ENCODE peak calls at places on chromosomes 3 and 15, in six cellular contexts. One of them, this sample, is unnamed.
A peak's percentile ranks its signal among the peaks of the same experiment; 100 is the strongest.

GRCh38 chr3:170815340-170815739 is 54.7 kb downstream of the RPL22L1 start:
- DNase-seq in kidney: no peak
- DNase-seq in uterus: no peak
- DNase-seq in CD8-positive, alpha-beta memory T cell: no peak
- DNase-seq in psoas muscle: no peak
- DNase-seq in A549: no peak
- DNase-seq in this sample: no peak

GRCh38 chr15:48433226-48433886 is 102.1 kb downstream of the DUT start:
- DNase-seq in kidney: no peak
- DNase-seq in uterus: no peak
- DNase-seq in CD8-positive, alpha-beta memory T cell: no peak
- DNase-seq in psoas muscle: no peak
- DNase-seq in A549: no peak
- DNase-seq in this sample: no peak

GRCh38 chr3:178950676-178951075 is 120.9 kb downstream of the ZMAT3 start:
- DNase-seq in kidney: no peak
- DNase-seq in uterus: no peak
- DNase-seq in CD8-positive, alpha-beta memory T cell: no peak
- DNase-seq in psoas muscle: no peak
- DNase-seq in A549: no peak
- DNase-seq in this sample: no peak

GRCh38 chr3:195197764-195198423 is 73.1 kb downstream of the XXYLT1 start:
- DNase-seq in kidney: peak; percentile 25
- DNase-seq in uterus: peak; percentile 10
- DNase-seq in CD8-positive, alpha-beta memory T cell: no peak
- DNase-seq in psoas muscle: no peak
- DNase-seq in A549: peak; percentile 8
- DNase-seq in this sample: no peak

GRCh38 chr3:157606392-157607197 is 103.4 kb upstream of the VEPH1 start:
- DNase-seq in kidney: peak; percentile 77
- DNase-seq in uterus: peak; percentile 51
- DNase-seq in CD8-positive, alpha-beta memory T cell: peak; percentile 69
- DNase-seq in psoas muscle: peak; percentile 40
- DNase-seq in A549: peak; percentile 70
- DNase-seq in this sample: peak; percentile 7

GRCh38 chr3:114451561-114452018 is 157.8 kb downstream of the TIGIT start:
- DNase-seq in kidney: no peak
- DNase-seq in uterus: no peak
- DNase-seq in CD8-positive, alpha-beta memory T cell: no peak
- DNase-seq in psoas muscle: no peak
- DNase-seq in A549: no peak
- DNase-seq in this sample: peak; percentile 5

GRCh38 chr3:48695113-48695753 is 9.5 kb upstream of the NCKIPSD start:
- DNase-seq in kidney: no peak
- DNase-seq in uterus: peak; percentile 81
- DNase-seq in CD8-positive, alpha-beta memory T cell: no peak
- DNase-seq in psoas muscle: peak; percentile 55
- DNase-seq in A549: no peak
- DNase-seq in this sample: peak; percentile 39

GRCh38 chr3:120909602-120909878 is 1.5 kb downstream of the STXBP5L start:
- DNase-seq in kidney: no peak
- DNase-seq in uterus: no peak
- DNase-seq in CD8-positive, alpha-beta memory T cell: no peak
- DNase-seq in psoas muscle: no peak
- DNase-seq in A549: no peak
- DNase-seq in this sample: no peak

GRCh38 chr15:62850791-62851291 is 191.7 kb upstream of the TPM1 start:
- DNase-seq in kidney: no peak
- DNase-seq in uterus: no peak
- DNase-seq in CD8-positive, alpha-beta memory T cell: no peak
- DNase-seq in psoas muscle: no peak
- DNase-seq in A549: peak; percentile 77
- DNase-seq in this sample: no peak

GRCh38 chr3:135970500-135971116 is 5.1 kb downstream of the PPP2R3A start:
- DNase-seq in kidney: no peak
- DNase-seq in uterus: no peak
- DNase-seq in CD8-positive, alpha-beta memory T cell: no peak
- DNase-seq in psoas muscle: no peak
- DNase-seq in A549: no peak
- DNase-seq in this sample: no peak

GRCh38 chr3:114929971-114930732 is 216.9 kb downstream of the ZBTB20 start:
- DNase-seq in kidney: peak; percentile 45
- DNase-seq in uterus: no peak
- DNase-seq in CD8-positive, alpha-beta memory T cell: no peak
- DNase-seq in psoas muscle: no peak
- DNase-seq in A549: no peak
- DNase-seq in this sample: no peak

GRCh38 chr3:24368605-24369004 is 126.0 kb downstream of the THRB start:
- DNase-seq in kidney: no peak
- DNase-seq in uterus: no peak
- DNase-seq in CD8-positive, alpha-beta memory T cell: no peak
- DNase-seq in psoas muscle: no peak
- DNase-seq in A549: no peak
- DNase-seq in this sample: no peak

GRCh38 chr15:90871716-90872480 is 3.5 kb downstream of the FURIN start:
- DNase-seq in kidney: no peak
- DNase-seq in uterus: no peak
- DNase-seq in CD8-positive, alpha-beta memory T cell: no peak
- DNase-seq in psoas muscle: no peak
- DNase-seq in A549: no peak
- DNase-seq in this sample: no peak

GRCh38 chr3:152359385-152360248 is 90.9 kb downstream of the MBNL1 start:
- DNase-seq in kidney: no peak
- DNase-seq in uterus: no peak
- DNase-seq in CD8-positive, alpha-beta memory T cell: no peak
- DNase-seq in psoas muscle: no peak
- DNase-seq in A549: no peak
- DNase-seq in this sample: no peak

GRCh38 chr3:30331519-30331918 is 274.9 kb upstream of the TGFBR2 start:
- DNase-seq in kidney: no peak
- DNase-seq in uterus: no peak
- DNase-seq in CD8-positive, alpha-beta memory T cell: no peak
- DNase-seq in psoas muscle: no peak
- DNase-seq in A549: no peak
- DNase-seq in this sample: no peak

GRCh38 chr3:31102196-31102879 is 207.9 kb upstream of the GADL1 start:
- DNase-seq in kidney: no peak
- DNase-seq in uterus: no peak
- DNase-seq in CD8-positive, alpha-beta memory T cell: no peak
- DNase-seq in psoas muscle: no peak
- DNase-seq in A549: no peak
- DNase-seq in this sample: no peak

GRCh38 chr3:151319613-151320012 is 3.0 kb upstream of the GPR87 start:
- DNase-seq in kidney: no peak
- DNase-seq in uterus: no peak
- DNase-seq in CD8-positive, alpha-beta memory T cell: no peak
- DNase-seq in psoas muscle: no peak
- DNase-seq in A549: no peak
- DNase-seq in this sample: no peak

GRCh38 chr3:15667484-15667883 is 65.9 kb downstream of the BTD start:
- DNase-seq in kidney: no peak
- DNase-seq in uterus: no peak
- DNase-seq in CD8-positive, alpha-beta memory T cell: peak; percentile 72
- DNase-seq in psoas muscle: no peak
- DNase-seq in A549: no peak
- DNase-seq in this sample: no peak

GRCh38 chr3:126392246-126392645 is 2.5 kb upstream of the CFAP100 start:
- DNase-seq in kidney: no peak
- DNase-seq in uterus: no peak
- DNase-seq in CD8-positive, alpha-beta memory T cell: no peak
- DNase-seq in psoas muscle: no peak
- DNase-seq in A549: no peak
- DNase-seq in this sample: no peak

GRCh38 chr3:89059201-89059600 is 48.2 kb upstream of the EPHA3 start:
- DNase-seq in kidney: no peak
- DNase-seq in uterus: no peak
- DNase-seq in CD8-positive, alpha-beta memory T cell: no peak
- DNase-seq in psoas muscle: peak; percentile 18
- DNase-seq in A549: no peak
- DNase-seq in this sample: no peak

GRCh38 chr15:69853572-69853971 is 244.1 kb downstream of the TLE3 start:
- DNase-seq in kidney: no peak
- DNase-seq in uterus: no peak
- DNase-seq in CD8-positive, alpha-beta memory T cell: no peak
- DNase-seq in psoas muscle: peak; percentile 27
- DNase-seq in A549: peak; percentile 72
- DNase-seq in this sample: no peak

GRCh38 chr3:13113346-13114335 is 40.4 kb upstream of the IQSEC1 start:
- DNase-seq in kidney: peak; percentile 65
- DNase-seq in uterus: no peak
- DNase-seq in CD8-positive, alpha-beta memory T cell: peak; percentile 18
- DNase-seq in psoas muscle: no peak
- DNase-seq in A549: no peak
- DNase-seq in this sample: no peak

GRCh38 chr3:38001456-38002081 is 11.0 kb downstream of the VILL start:
- DNase-seq in kidney: peak; percentile 63
- DNase-seq in uterus: peak; percentile 19
- DNase-seq in CD8-positive, alpha-beta memory T cell: peak; percentile 50
- DNase-seq in psoas muscle: no peak
- DNase-seq in A549: peak; percentile 29
- DNase-seq in this sample: no peak

GRCh38 chr3:179991104-179991503 is 45.6 kb downstream of the PEX5L start:
- DNase-seq in kidney: no peak
- DNase-seq in uterus: no peak
- DNase-seq in CD8-positive, alpha-beta memory T cell: no peak
- DNase-seq in psoas muscle: no peak
- DNase-seq in A549: no peak
- DNase-seq in this sample: no peak

GRCh38 chr3:66472313-66473134 is 28.3 kb downstream of the LRIG1 start:
- DNase-seq in kidney: no peak
- DNase-seq in uterus: no peak
- DNase-seq in CD8-positive, alpha-beta memory T cell: peak; percentile 52
- DNase-seq in psoas muscle: no peak
- DNase-seq in A549: peak; percentile 38
- DNase-seq in this sample: no peak

GRCh38 chr15:63587527-63587926 is 9.7 kb upstream of the FBXL22 start:
- DNase-seq in kidney: no peak
- DNase-seq in uterus: no peak
- DNase-seq in CD8-positive, alpha-beta memory T cell: no peak
- DNase-seq in psoas muscle: no peak
- DNase-seq in A549: no peak
- DNase-seq in this sample: no peak

GRCh38 chr3:19065027-19065426 is 83.3 kb upstream of the KCNH8 start:
- DNase-seq in kidney: no peak
- DNase-seq in uterus: no peak
- DNase-seq in CD8-positive, alpha-beta memory T cell: no peak
- DNase-seq in psoas muscle: no peak
- DNase-seq in A549: no peak
- DNase-seq in this sample: no peak

GRCh38 chr3:100783619-100784018 is 74.3 kb downstream of the TFG start:
- DNase-seq in kidney: no peak
- DNase-seq in uterus: no peak
- DNase-seq in CD8-positive, alpha-beta memory T cell: no peak
- DNase-seq in psoas muscle: no peak
- DNase-seq in A549: no peak
- DNase-seq in this sample: no peak

GRCh38 chr3:195698325-195699147 is 22.2 kb upstream of the MUC20 start:
- DNase-seq in kidney: no peak
- DNase-seq in uterus: no peak
- DNase-seq in CD8-positive, alpha-beta memory T cell: no peak
- DNase-seq in psoas muscle: no peak
- DNase-seq in A549: no peak
- DNase-seq in this sample: no peak

DNA sequence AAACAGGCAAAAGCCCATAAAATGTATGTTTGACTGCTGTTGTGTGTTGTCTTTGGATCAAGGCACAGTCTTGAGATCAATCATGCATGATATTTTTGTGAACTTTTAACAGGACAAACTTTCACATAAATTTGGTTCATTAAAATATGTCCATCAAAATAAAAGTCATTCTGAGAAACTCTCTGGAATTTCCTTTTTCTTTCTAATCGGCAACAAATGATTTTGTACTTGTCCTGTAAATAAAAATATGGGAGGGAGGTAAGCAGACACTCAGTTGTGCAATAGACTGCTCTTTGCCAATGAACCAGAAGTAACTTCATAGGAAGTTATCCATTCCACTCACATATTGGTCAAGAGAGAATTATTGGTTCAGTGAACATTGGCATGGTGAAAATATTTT is 943.5 kb downstream of the MCTP2 start:
- DNase-seq in kidney: no peak
- DNase-seq in uterus: no peak
- DNase-seq in CD8-positive, alpha-beta memory T cell: no peak
- DNase-seq in psoas muscle: no peak
- DNase-seq in A549: no peak
- DNase-seq in this sample: no peak
- H3K27ac ChIP-seq in kidney: no peak overlapping the region
- H3K27ac ChIP-seq in uterus: peak overlapping the region; percentile 22
- H3K27ac ChIP-seq in CD8-positive, alpha-beta memory T cell: no peak overlapping the region
- H3K27ac ChIP-seq in psoas muscle: no peak overlapping the region
- H3K27ac ChIP-seq in A549: no peak overlapping the region
- H3K27ac ChIP-seq in this sample: no peak overlapping the region

GRCh38 chr3:123783811-123784210 is 100.3 kb downstream of the MYLK start:
- DNase-seq in kidney: no peak
- DNase-seq in uterus: no peak
- DNase-seq in CD8-positive, alpha-beta memory T cell: no peak
- DNase-seq in psoas muscle: no peak
- DNase-seq in A549: no peak
- DNase-seq in this sample: no peak
- H3K27ac ChIP-seq in kidney: peak overlapping the region; percentile 5
- H3K27ac ChIP-seq in uterus: no peak overlapping the region
- H3K27ac ChIP-seq in CD8-positive, alpha-beta memory T cell: no peak overlapping the region
- H3K27ac ChIP-seq in psoas muscle: no peak overlapping the region
- H3K27ac ChIP-seq in A549: peak overlapping the region; percentile 19
- H3K27ac ChIP-seq in this sample: no peak overlapping the region

GRCh38 chr15:84827246-84827645 is 10.1 kb downstream of the ALPK3 start:
- DNase-seq in kidney: no peak
- DNase-seq in uterus: no peak
- DNase-seq in CD8-positive, alpha-beta memory T cell: no peak
- DNase-seq in psoas muscle: no peak
- DNase-seq in A549: no peak
- DNase-seq in this sample: no peak
- H3K27ac ChIP-seq in kidney: no peak overlapping the region
- H3K27ac ChIP-seq in uterus: no peak overlapping the region
- H3K27ac ChIP-seq in CD8-positive, alpha-beta memory T cell: no peak overlapping the region
- H3K27ac ChIP-seq in psoas muscle: peak overlapping the region; percentile 99
- H3K27ac ChIP-seq in A549: peak overlapping the region; percentile 20
- H3K27ac ChIP-seq in this sample: no peak overlapping the region

GRCh38 chr15:67863442-67863987 is 23.7 kb upstream of the RNU6-1 start:
- DNase-seq in kidney: peak; percentile 93
- DNase-seq in uterus: peak; percentile 84
- DNase-seq in CD8-positive, alpha-beta memory T cell: peak; percentile 73
- DNase-seq in psoas muscle: peak; percentile 82
- DNase-seq in A549: peak; percentile 87
- DNase-seq in this sample: no peak

GRCh38 chr15:67865766-67866165 is 25.9 kb upstream of the RNU6-1 start:
- DNase-seq in kidney: no peak
- DNase-seq in uterus: no peak
- DNase-seq in CD8-positive, alpha-beta memory T cell: no peak
- DNase-seq in psoas muscle: no peak
- DNase-seq in A549: no peak
- DNase-seq in this sample: no peak

GRCh38 chr15:67862771-67863441 is 23.1 kb upstream of the RNU6-1 start:
- DNase-seq in kidney: no peak
- DNase-seq in uterus: no peak
- DNase-seq in CD8-positive, alpha-beta memory T cell: no peak
- DNase-seq in psoas muscle: no peak
- DNase-seq in A549: no peak
- DNase-seq in this sample: no peak

GRCh38 chr15:67861983-67862382 is 22.1 kb upstream of the RNU6-1 start:
- DNase-seq in kidney: no peak
- DNase-seq in uterus: no peak
- DNase-seq in CD8-positive, alpha-beta memory T cell: no peak
- DNase-seq in psoas muscle: no peak
- DNase-seq in A549: no peak
- DNase-seq in this sample: no peak

GRCh38 chr15:67865331-67865730 is 25.5 kb upstream of the RNU6-1 start:
- DNase-seq in kidney: no peak
- DNase-seq in uterus: no peak
- DNase-seq in CD8-positive, alpha-beta memory T cell: no peak
- DNase-seq in psoas muscle: no peak
- DNase-seq in A549: no peak
- DNase-seq in this sample: no peak
- H3K27ac ChIP-seq in kidney: no peak overlapping the region
- H3K27ac ChIP-seq in uterus: no peak overlapping the region
- H3K27ac ChIP-seq in CD8-positive, alpha-beta memory T cell: no peak overlapping the region
- H3K27ac ChIP-seq in psoas muscle: no peak overlapping the region
- H3K27ac ChIP-seq in A549: no peak overlapping the region
- H3K27ac ChIP-seq in this sample: no peak overlapping the region

This sample was measured in substantia nigra.